ENCODE peak calls at places on chromosomes 13 and 19, in seven cellular contexts. D, P, S, K, H, A and U are unnamed samples.

GRCh38 chr19:29779921-29780320 is 31.9 kb upstream of the CCNE1 start:
- DNase-seq in D (no peak), P (no peak), S (no peak), K (peak), H (peak), A (no peak), U (no peak)

GRCh38 chr19:38369584-38369983 is 4.8 kb upstream of the PSMD8 start:
- DNase-seq in D (no peak), P (no peak), S (no peak), K (no peak), H (no peak), A (no peak), U (no peak)

GRCh38 chr13:51907040-51907732 is 45.4 kb downstream of the CCDC70 start:
- DNase-seq in D (no peak), P (no peak), S (no peak), K (no peak), H (no peak), A (no peak), U (no peak)

GRCh38 chr13:102597029-102598015 is 536 bp downstream of the TPP2 start:
- DNase-seq in D (no peak), P (peak), S (peak), K (peak), H (peak), A (peak), U (peak)

GRCh38 chr19:34193439-34193838 is 21.1 kb downstream of the LSM14A start:
- DNase-seq in D (no peak), P (no peak), S (no peak), K (no peak), H (no peak), A (no peak), U (no peak)

GRCh38 chr13:77832339-77833100 is 86.1 kb downstream of the EDNRB start:
- DNase-seq in D (no peak), P (no peak), S (peak), K (peak), H (no peak), A (no peak), U (no peak)

GRCh38 chr13:32164622-32165268 is 133.2 kb downstream of the FRY start:
- DNase-seq in D (peak), P (peak), S (peak), K (peak), H (peak), A (peak), U (peak)

GRCh38 chr19:31705656-31706055 is 356.4 kb upstream of the TSHZ3 start:
- DNase-seq in D (no peak), P (no peak), S (no peak), K (no peak), H (no peak), A (no peak), U (no peak)

GRCh38 chr19:33674575-33675367 is 53.0 kb downstream of the CHST8 start:
- DNase-seq in D (no peak), P (no peak), S (no peak), K (no peak), H (no peak), A (peak), U (no peak)

GRCh38 chr19:58513694-58514563 is 2.1 kb upstream of the SLC27A5 start:
- DNase-seq in D (peak), P (peak), S (peak), K (peak), H (peak), A (peak), U (no peak)

GRCh38 chr13:36261976-36262375 is 35.6 kb downstream of the CCDC169 start:
- DNase-seq in D (no peak), P (no peak), S (peak), K (no peak), H (no peak), A (no peak), U (no peak)

GRCh38 chr13:35992964-35993363 is 138.2 kb downstream of the DCLK1 start:
- DNase-seq in D (no peak), P (no peak), S (peak), K (no peak), H (no peak), A (no peak), U (no peak)

GRCh38 chr19:56076413-56076998 is 44.6 kb downstream of the ZNF787 start:
- DNase-seq in D (peak), P (peak), S (peak), K (peak), H (peak), A (peak), U (peak)

GRCh38 chr13:31044658-31045620 is 112.5 kb downstream of the TEX26 start:
- DNase-seq in D (peak), P (peak), S (no peak), K (no peak), H (no peak), A (no peak), U (no peak)

GRCh38 chr13:66348745-66349720 is 881.1 kb downstream of the PCDH9 start:
- DNase-seq in D (no peak), P (no peak), S (no peak), K (no peak), H (no peak), A (no peak), U (no peak)

GRCh38 chr19:35271546-35271945 is 2.8 kb downstream of the USF2 start:
- DNase-seq in D (no peak), P (no peak), S (no peak), K (no peak), H (no peak), A (no peak), U (no peak)

GRCh38 chr19:36604656-36605100 is 435 bp upstream of the ZNF382 start:
- DNase-seq in D (no peak), P (peak), S (peak), K (peak), H (peak), A (peak), U (no peak)

GRCh38 chr19:6794817-6795431 is 22.4 kb downstream of the VAV1 start:
- DNase-seq in D (no peak), P (no peak), S (peak), K (no peak), H (peak), A (no peak), U (no peak)

GRCh38 chr19:45901912-45902650 is at the start of gene MYPOP:
- DNase-seq in D (no peak), P (no peak), S (peak), K (peak), H (peak), A (peak), U (no peak)

GRCh38 chr13:108919036-108919907 is 289.9 kb downstream of the MYO16 start:
- DNase-seq in D (no peak), P (peak), S (no peak), K (no peak), H (no peak), A (no peak), U (no peak)

GRCh38 chr13:59458908-59459579 is 704.7 kb downstream of the DIAPH3 start:
- DNase-seq in D (no peak), P (peak), S (peak), K (peak), H (peak), A (no peak), U (no peak)

GRCh38 chr13:108681986-108682562 is 52.7 kb downstream of the MYO16 start:
- DNase-seq in D (no peak), P (no peak), S (no peak), K (no peak), H (no peak), A (no peak), U (no peak)

GRCh38 chr13:41916173-41916954 is 44.5 kb downstream of the VWA8 start:
- DNase-seq in D (no peak), P (peak), S (peak), K (no peak), H (no peak), A (peak), U (peak)

GRCh38 chr13:30159446-30159839 is 147.9 kb downstream of the KATNAL1 start:
- DNase-seq in D (no peak), P (peak), S (peak), K (no peak), H (no peak), A (no peak), U (no peak)

GRCh38 chr13:20570540-20570939 is 3.6 kb downstream of the IFT88 start:
- DNase-seq in D (no peak), P (no peak), S (peak), K (no peak), H (no peak), A (no peak), U (no peak)

GRCh38 chr19:18401580-18402112 is 4.2 kb upstream of the LRRC25 start:
- DNase-seq in D (no peak), P (peak), S (peak), K (peak), H (peak), A (peak), U (peak)

GRCh38 chr19:18393836-18394235 is 3.6 kb downstream of the LRRC25 start:
- DNase-seq in D (no peak), P (no peak), S (no peak), K (no peak), H (no peak), A (no peak), U (no peak)

GRCh38 chr19:18397242-18398202 is at the start of gene LRRC25:
- DNase-seq in D (no peak), P (no peak), S (no peak), K (peak), H (peak), A (no peak), U (no peak)

GRCh38 chr19:18396471-18397241 is 766 bp downstream of the LRRC25 start:
- DNase-seq in D (no peak), P (no peak), S (no peak), K (no peak), H (no peak), A (no peak), U (no peak)

DNA sequence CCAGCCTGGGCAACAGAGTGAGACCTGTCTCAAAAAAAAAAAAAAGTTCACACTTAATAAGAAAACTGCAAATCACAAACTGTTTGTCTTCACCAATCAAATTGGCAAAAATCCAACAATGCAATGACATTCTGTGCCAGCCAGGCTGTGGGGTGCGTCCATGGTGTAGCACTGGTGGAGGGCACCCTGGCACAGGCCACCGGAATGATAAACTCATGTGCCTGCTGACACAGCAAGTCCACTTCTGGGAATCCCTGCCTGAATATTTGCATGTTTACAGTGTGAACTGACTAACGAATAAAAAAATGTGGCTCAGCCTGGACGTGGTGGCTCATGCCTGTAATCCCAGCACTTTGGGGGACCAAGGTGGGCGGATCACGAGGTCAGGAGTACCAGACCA is 1.6 kb upstream of the LRRC25 start:
- DNase-seq in D (no peak), P (peak), S (peak), K (no peak), H (no peak), A (no peak), U (no peak)
- TF ChIP-seq EZH2phosphoT487 in D (no peak), P (no peak), S (no peak), K (no peak), H (no peak), A (no peak), U (no peak)

DNA sequence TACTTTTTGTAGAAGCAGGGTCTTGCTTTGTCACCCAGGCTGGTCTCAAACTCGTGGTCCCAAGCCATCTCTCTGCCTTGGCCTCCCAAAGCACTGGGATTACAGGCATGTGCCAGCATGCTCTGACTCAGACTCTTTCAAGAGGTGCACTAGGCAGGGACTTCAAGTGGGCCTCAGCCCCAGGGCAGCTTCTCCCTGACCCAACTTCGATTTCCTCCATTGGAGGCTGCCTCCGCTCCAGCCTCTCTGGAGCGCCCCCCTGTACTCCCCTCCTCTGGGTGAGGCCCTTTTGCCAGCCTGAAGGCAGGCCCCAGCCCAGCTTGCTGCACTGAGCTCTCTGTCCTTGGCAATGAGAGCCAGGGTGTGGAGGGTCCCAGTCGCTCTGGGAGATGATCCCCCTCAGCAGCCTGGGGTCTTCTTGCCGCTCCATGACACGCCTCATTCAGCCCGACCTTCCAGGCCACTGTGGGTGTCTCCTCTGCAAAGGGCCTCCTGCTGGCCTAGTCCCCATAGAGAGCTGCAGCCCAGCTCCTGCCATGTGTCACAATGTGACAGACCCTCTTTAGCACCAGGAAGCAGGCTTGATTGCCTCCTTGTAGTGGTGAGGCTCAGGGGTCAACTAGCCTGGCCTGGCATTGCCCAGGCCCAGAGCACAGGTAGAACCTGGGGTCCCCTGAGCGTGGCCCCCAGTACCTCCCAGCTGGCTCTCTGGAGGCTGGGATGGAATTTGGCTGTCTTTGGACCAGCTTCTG is 16.4 kb downstream of the CARM1 start:
- DNase-seq in D (no peak), P (no peak), S (peak), K (no peak), H (no peak), A (no peak), U (no peak)
- H3K27ac ChIP-seq in D (peak), P (no peak), S (no peak), K (peak), H (peak), A (peak), U (no peak)

GRCh38 chr19:1467512-1468273 is 11.3 kb downstream of the C19orf25 start:
- DNase-seq in D (no peak), P (no peak), S (no peak), K (peak), H (no peak), A (no peak), U (no peak)

GRCh38 chr19:1467228-1467511 is 11.8 kb downstream of the C19orf25 start:
- DNase-seq in D (no peak), P (no peak), S (no peak), K (no peak), H (no peak), A (no peak), U (no peak)

GRCh38 chr19:1469200-1469935 is 9.6 kb downstream of the C19orf25 start:
- DNase-seq in D (no peak), P (peak), S (peak), K (peak), H (no peak), A (no peak), U (no peak)

GRCh38 chr19:1469936-1470863 is 8.8 kb downstream of the C19orf25 start:
- DNase-seq in D (peak), P (peak), S (peak), K (peak), H (peak), A (peak), U (peak)

GRCh38 chr19:1468274-1469199 is 10.5 kb downstream of the C19orf25 start:
- DNase-seq in D (no peak), P (peak), S (peak), K (peak), H (no peak), A (peak), U (no peak)
- TF ChIP-seq EZH2 in D (no peak), P (no peak), S (peak), K (peak), H (peak), A (peak), U (no peak)

DNA sequence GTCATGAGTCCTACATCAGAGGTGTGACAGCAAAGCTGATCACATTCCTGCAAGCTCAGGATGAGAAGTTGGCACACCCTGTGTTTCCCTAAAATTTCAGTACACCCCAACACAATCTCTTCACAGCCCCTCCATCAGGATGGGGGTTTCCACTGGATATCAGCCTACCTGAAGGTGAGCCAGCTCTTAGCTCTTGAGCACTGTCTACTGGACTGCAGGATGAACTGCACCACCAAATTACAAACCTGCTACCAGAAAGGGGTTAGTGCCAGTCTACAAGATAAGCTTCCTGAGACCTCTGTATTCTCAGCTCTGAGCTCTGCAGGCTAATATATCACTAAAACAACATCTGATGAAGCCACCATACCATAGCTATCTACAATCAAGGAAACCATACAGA is 1616.2 kb upstream of the SPRY2 start:
- DNase-seq in D (no peak), P (no peak), S (no peak), K (peak), H (peak), A (no peak), U (no peak)
- TF ChIP-seq EZH2phosphoT487 in D (no peak), P (no peak), S (no peak), K (no peak), H (no peak), A (no peak), U (no peak)

GRCh38 chr19:4014541-4015491 is 7.3 kb downstream of the PIAS4 start:
- DNase-seq in D (no peak), P (no peak), S (no peak), K (peak), H (peak), A (peak), U (no peak)
- H3K27ac ChIP-seq in D (no peak), P (no peak), S (no peak), K (no peak), H (no peak), A (peak), U (no peak)